ENCODE peak calls at places on chromosome 11, in four cellular contexts. A is heart left ventricle, K is tibial artery, P is left lung. Z is an unnamed sample. For H3K4me1, the result is how much of the 10 kb centered on the place peaks cover.

GRCh38 chr11:2196970-2197770 is 25.6 kb upstream of the TH start:
- DNase-seq in K (no peak), P (peak), A (peak), Z (peak)

GRCh38 chr11:28009383-28009782 is 98.6 kb downstream of the KIF18A start:
- DNase-seq in A (no peak), P (no peak), K (no peak), Z (no peak)

GRCh38 chr11:121603316-121603715 is 150.5 kb upstream of the SORL1-AS1 start:
- DNase-seq in K (no peak), A (no peak), P (no peak), Z (no peak)

GRCh38 chr11:11731311-11732083 is 109.7 kb upstream of the GALNT18 start:
- DNase-seq in A (no peak), P (no peak), K (no peak), Z (no peak)

GRCh38 chr11:131661137-131661536 is 290.7 kb downstream of the NTM start:
- DNase-seq in P (no peak), K (no peak), A (no peak), Z (no peak)

GRCh38 chr11:2265396-2265795 is 5.0 kb downstream of the ASCL2 start:
- DNase-seq in A (no peak), K (no peak), P (peak), Z (no peak)

GRCh38 chr11:65880844-65881421 is 1.3 kb downstream of the CTSW start:
- DNase-seq in A (no peak), K (no peak), P (peak), Z (no peak)

GRCh38 chr11:95150977-95151684 is 61.5 kb downstream of the ENDOD1 start:
- DNase-seq in P (peak), A (peak), K (peak), Z (peak)

GRCh38 chr11:75069473-75069872 is 27.2 kb downstream of the OR2AT4 start:
- DNase-seq in A (no peak), P (no peak), K (no peak), Z (no peak)

GRCh38 chr11:112318193-112318592 is 57.5 kb upstream of the PLET1 start:
- DNase-seq in K (no peak), A (no peak), P (no peak), Z (no peak)

GRCh38 chr11:7630002-7630401 is 43.3 kb downstream of the CYB5R2 start:
- DNase-seq in A (peak), P (no peak), K (no peak), Z (no peak)

GRCh38 chr11:66491315-66491935 is 11.2 kb downstream of the DPP3 start:
- DNase-seq in P (no peak), K (no peak), A (peak), Z (no peak)

GRCh38 chr11:2219318-2220017 is 47.9 kb upstream of the TH start:
- DNase-seq in K (no peak), A (no peak), P (no peak), Z (no peak)

GRCh38 chr11:124640660-124641059 is 18.0 kb downstream of the TBRG1 start:
- DNase-seq in K (no peak), A (no peak), P (no peak), Z (no peak)

GRCh38 chr11:47725445-47726442 is 10.6 kb upstream of the AGBL2 start:
- DNase-seq in K (no peak), P (no peak), A (no peak), Z (no peak)

GRCh38 chr11:64450168-64450560 is 91.2 kb downstream of the RPS6KA4 start:
- DNase-seq in P (no peak), K (peak), A (no peak), Z (no peak)

GRCh38 chr11:124884869-124885479 is 12.7 kb downstream of the ROBO4 start:
- DNase-seq in K (peak), A (peak), P (no peak), Z (no peak)

GRCh38 chr11:66904055-66904454 is 47.2 kb downstream of the LRFN4 start:
- DNase-seq in A (no peak), K (no peak), P (no peak), Z (peak)

GRCh38 chr11:84552791-84553190 is 1074.4 kb downstream of the DLG2 start:
- DNase-seq in A (no peak), P (no peak), K (no peak), Z (no peak)

GRCh38 chr11:122226810-122227379 is 110.9 kb upstream of the BLID start:
- DNase-seq in P (no peak), A (no peak), K (no peak), Z (no peak)

GRCh38 chr11:72331761-72332160 is 87.8 kb upstream of the PHOX2A start:
- DNase-seq in P (no peak), A (no peak), K (no peak), Z (no peak)

GRCh38 chr11:114277637-114278341 is 18.4 kb upstream of the NNMT start:
- DNase-seq in P (no peak), K (no peak), A (no peak), Z (no peak)

GRCh38 chr11:33742249-33742851 is 6.1 kb upstream of the CD59 start:
- DNase-seq in P (no peak), K (no peak), A (no peak), Z (no peak)

GRCh38 chr11:2709429-2709828 is 9.6 kb upstream of the KCNQ1OT1 start:
- DNase-seq in K (no peak), A (no peak), P (no peak), Z (peak)

GRCh38 chr11:115739121-115739520 is 234.9 kb upstream of the CADM1 start:
- DNase-seq in K (no peak), P (no peak), A (no peak), Z (no peak)

GRCh38 chr11:96199563-96200025 is 143.4 kb downstream of the MAML2 start:
- DNase-seq in P (no peak), A (no peak), K (no peak), Z (no peak)

GRCh38 chr11:123473941-123474668 is 44.0 kb downstream of the GRAMD1B start:
- DNase-seq in A (no peak), K (no peak), P (no peak), Z (no peak)

GRCh38 chr11:35083181-35084061 is 55.5 kb upstream of the CD44 start:
- DNase-seq in K (peak), P (peak), A (peak), Z (no peak)

GRCh38 chr11:28350216-28350615 is 242.0 kb downstream of the METTL15 start:
- DNase-seq in P (no peak), K (no peak), A (no peak), Z (no peak)

GRCh38 chr11:124394408-124394807 is 4.4 kb downstream of the OR8B3 start:
- DNase-seq in A (no peak), K (no peak), P (no peak), Z (no peak)

GRCh38 chr11:13143486-13144297 is 133.9 kb upstream of the BMAL1 start:
- DNase-seq in P (peak), A (no peak), K (no peak), Z (no peak)

GRCh38 chr11:69333906-69334305 is 40.0 kb downstream of the MYEOV start:
- DNase-seq in K (peak), A (no peak), P (no peak), Z (no peak)

GRCh38 chr11:17563248-17563647 is 16.2 kb downstream of the OTOG start:
- DNase-seq in K (no peak), A (no peak), P (no peak), Z (peak)

GRCh38 chr11:94526645-94527438 is 14.6 kb downstream of the C11orf97 start:
- DNase-seq in K (no peak), A (no peak), P (no peak), Z (no peak)

GRCh38 chr11:13367115-13367514 is 89.5 kb downstream of the BMAL1 start:
- DNase-seq in K (no peak), P (no peak), A (no peak), Z (no peak)

GRCh38 chr11:45933131-45933821 is 10.8 kb downstream of the LARGE2 start:
- DNase-seq in A (no peak), P (peak), K (peak), Z (no peak)
- H3K4me3 ChIP-seq in A (no peak), P (no peak), K (no peak), Z (no peak)

DNA sequence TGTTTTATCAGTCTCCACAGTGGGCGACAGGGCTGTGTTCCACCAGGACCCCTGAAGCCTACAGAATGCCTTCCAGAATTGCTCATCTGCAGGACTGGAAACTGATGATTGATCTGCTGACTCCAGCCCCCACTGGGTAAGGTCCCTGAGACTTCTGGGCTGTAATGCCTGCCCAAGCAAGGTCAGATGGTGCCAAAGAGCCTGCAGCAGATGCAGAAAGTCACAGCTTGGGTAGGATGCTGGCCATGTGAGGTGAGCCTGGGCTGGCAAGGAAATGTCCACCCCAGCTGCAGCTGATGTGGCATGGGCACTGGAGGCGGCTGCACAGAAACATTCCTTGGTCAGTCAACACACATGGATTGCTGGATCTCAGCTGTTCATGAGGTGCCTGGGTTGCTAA is 30.9 kb downstream of the LRRC32 start:
- DNase-seq in A (no peak), P (no peak), K (no peak), Z (no peak)
- H3K4me1 ChIP-seq in A (under half), P (under half), K (under half), Z (under half)

GRCh38 chr11:62025429-62026105 is 58.1 kb upstream of the FTH1 start:
- DNase-seq in K (peak), P (peak), A (peak), Z (peak)

GRCh38 chr11:62020661-62021060 is 53.2 kb upstream of the FTH1 start:
- DNase-seq in K (no peak), A (no peak), P (no peak), Z (no peak)

GRCh38 chr11:62030071-62030684 is 62.7 kb upstream of the FTH1 start:
- DNase-seq in A (no peak), P (no peak), K (peak), Z (no peak)

GRCh38 chr11:62026739-62027138 is 59.3 kb upstream of the FTH1 start:
- DNase-seq in P (no peak), K (no peak), A (no peak), Z (no peak)

GRCh38 chr11:62024975-62025374 is 57.5 kb upstream of the FTH1 start:
- DNase-seq in K (no peak), A (no peak), P (no peak), Z (no peak)
- H3K27ac ChIP-seq in K (no peak), A (peak), P (peak), Z (no peak)

DNA sequence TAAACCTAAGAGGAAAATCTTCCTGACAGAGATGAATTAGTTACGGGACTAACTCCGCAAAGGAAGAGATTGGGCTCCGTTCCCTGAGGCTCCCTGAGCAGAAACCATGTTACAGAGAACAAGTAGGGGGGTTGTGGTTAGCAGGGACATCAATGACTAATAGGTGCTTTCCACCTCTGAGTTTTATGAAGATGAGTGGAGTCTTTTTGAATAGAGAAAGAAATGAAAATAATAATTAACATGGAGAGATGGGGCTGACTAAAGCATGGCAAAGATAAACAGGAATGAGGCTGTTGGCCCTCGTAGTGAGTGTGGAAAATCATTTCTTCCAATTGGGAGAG is 47.5 kb upstream of the PICALM start:
- DNase-seq in A (no peak), P (no peak), K (no peak), Z (no peak)
- H3K4me3 ChIP-seq in A (no peak), P (no peak), K (no peak), Z (no peak)